ENCODE peak calls at places on chromosome 3, in ten cellular contexts. X is stimulated activated CD8-positive, alpha-beta memory T cell treated with anti-CD3 and anti-CD28 coated beads, Interleukin-2, amount 100 ng/mL, for 48 hours; C is brain microvascular endothelial cell; L is activated CD4-positive, CD25-positive, alpha-beta regulatory T cell treated with anti-CD3 and anti-CD28 coated beads, Interleukin-2, amount 50 U/mL, for 72 hours; M is activated CD8-positive, alpha-beta memory T cell treated with anti-CD3 and anti-CD28 coated beads for 1 hour; S is AG09309; O is NCI-H774; F is foreskin keratinocyte; R is SIG-M5; T is activated T-helper 9 cell treated with anti-CD3 and anti-CD28 coated beads, Interleukin-2, amount 50 U/mL, for 16 hours. E is an unnamed sample.

GRCh38 chr3:153242900-153243299 is 80.9 kb downstream of the RAP2B start:
- DNase-seq in M (no peak), X (no peak), S (no peak), L (no peak), F (no peak), R (peak; percentile 14), O (no peak), C (no peak), T (no peak), E (no peak)

GRCh38 chr3:90092994-90093393 is 985.6 kb downstream of the EPHA3 start:
- DNase-seq in S (no peak), R (no peak), M (no peak), F (peak; percentile 22), O (no peak), X (no peak), C (peak; percentile 34), T (no peak), L (no peak), E (no peak)

GRCh38 chr3:59262076-59262498 is 212.3 kb upstream of the CFAP20DC start:
- DNase-seq in S (no peak), O (no peak), L (no peak), M (no peak), T (no peak), C (no peak), X (no peak), R (no peak), F (no peak), E (no peak)

GRCh38 chr3:16350041-16350952 is 85.3 kb downstream of the OXNAD1 start:
- DNase-seq in C (peak; percentile 61), O (no peak), M (no peak), X (no peak), S (peak; percentile 56), F (peak; percentile 74), R (no peak), T (no peak), L (no peak), E (no peak)

GRCh38 chr3:126081618-126082333 is 2.1 kb downstream of the SLC41A3 start:
- DNase-seq in L (no peak), T (no peak), X (no peak), S (no peak), C (peak; percentile 37), F (peak; percentile 83), O (peak; percentile 44), M (no peak), R (no peak), E (no peak)

GRCh38 chr3:72177075-72178050 is 392.4 kb upstream of the PROK2 start:
- DNase-seq in R (no peak), M (no peak), T (no peak), O (no peak), F (peak; percentile 31), S (no peak), L (no peak), X (peak; percentile 3), C (peak; percentile 33), E (no peak)

GRCh38 chr3:128173241-128173640 is 20.0 kb downstream of the EEFSEC start:
- DNase-seq in F (no peak), X (no peak), L (no peak), T (no peak), O (no peak), R (no peak), M (no peak), C (no peak), S (no peak), E (no peak)

GRCh38 chr3:128278761-128279593 is 125.7 kb downstream of the EEFSEC start:
- DNase-seq in C (peak; percentile 43), M (no peak), L (no peak), T (no peak), R (no peak), F (no peak), X (no peak), O (no peak), S (peak; percentile 60), E (peak; percentile 19)

GRCh38 chr3:8413337-8413926 is 88.2 kb upstream of the LMCD1 start:
- DNase-seq in L (no peak), S (no peak), F (no peak), M (no peak), R (no peak), C (no peak), O (no peak), T (no peak), X (no peak), E (no peak)

GRCh38 chr3:187999821-188000220 is 154.1 kb upstream of the LPP start:
- DNase-seq in O (no peak), X (no peak), S (no peak), F (no peak), C (no peak), M (no peak), L (peak; percentile 43), R (no peak), T (no peak), E (no peak)

GRCh38 chr3:177579419-177579818 is 382.1 kb upstream of the TBL1XR1 start:
- DNase-seq in C (no peak), L (no peak), T (no peak), S (no peak), R (no peak), X (no peak), M (no peak), O (no peak), F (peak; percentile 95), E (no peak)

GRCh38 chr3:11498646-11499045 is 145.1 kb downstream of the VGLL4 start:
- DNase-seq in T (no peak), R (no peak), L (no peak), S (no peak), O (peak; percentile 18), M (no peak), C (peak; percentile 67), X (no peak), F (no peak), E (no peak)

GRCh38 chr3:157572559-157573270 is 69.5 kb upstream of the VEPH1 start:
- DNase-seq in T (no peak), R (no peak), F (peak; percentile 25), O (peak; percentile 12), L (no peak), S (peak; percentile 74), M (no peak), X (no peak), C (peak; percentile 64), E (peak; percentile 49)

GRCh38 chr3:141940204-141940776 is 63.8 kb downstream of the ATP1B3 start:
- DNase-seq in T (no peak), O (no peak), S (peak; percentile 54), F (peak; percentile 100), X (peak; percentile 42), L (no peak), M (no peak), R (no peak), C (peak; percentile 53), E (no peak)

GRCh38 chr3:42490243-42490642 is 12.2 kb upstream of the VIPR1 start:
- DNase-seq in R (peak; percentile 38), X (no peak), L (no peak), C (peak; percentile 44), S (no peak), M (no peak), T (no peak), F (peak; percentile 90), O (peak; percentile 36), E (no peak)

GRCh38 chr3:100005670-100006393 is 108.5 kb downstream of the FILIP1L start:
- DNase-seq in O (no peak), M (no peak), F (no peak), L (no peak), C (no peak), X (no peak), R (no peak), S (no peak), T (no peak), E (no peak)

GRCh38 chr3:12991861-12992281 is 81.4 kb downstream of the IQSEC1 start:
- DNase-seq in T (no peak), O (no peak), L (no peak), R (no peak), S (no peak), M (no peak), X (no peak), C (no peak), F (no peak), E (no peak)

GRCh38 chr3:183698760-183699159 is 1.2 kb downstream of the YEATS2 start:
- DNase-seq in R (no peak), T (no peak), C (no peak), M (no peak), S (no peak), O (no peak), F (no peak), L (no peak), X (no peak), E (no peak)

GRCh38 chr3:18288243-18288642 is 136.9 kb downstream of the SATB1 start:
- DNase-seq in F (no peak), S (no peak), L (no peak), M (no peak), C (no peak), R (no peak), T (no peak), X (no peak), O (peak; percentile 7), E (no peak)

GRCh38 chr3:28114893-28115292 is 126.5 kb upstream of the CMC1 start:
- DNase-seq in C (no peak), F (no peak), O (no peak), M (no peak), L (no peak), S (no peak), T (no peak), X (no peak), R (no peak), E (no peak)

GRCh38 chr3:148631124-148631903 is 66.4 kb upstream of the AGTR1 start:
- DNase-seq in C (no peak), M (no peak), S (no peak), O (no peak), X (no peak), L (no peak), F (no peak), R (no peak), T (no peak), E (no peak)

GRCh38 chr3:108412351-108412750 is 98.0 kb downstream of the MYH15 start:
- DNase-seq in R (no peak), C (no peak), S (no peak), M (no peak), O (no peak), F (peak; percentile 56), T (no peak), L (no peak), X (no peak), E (no peak)

GRCh38 chr3:3023106-3023505 is 87.1 kb downstream of the IL5RA start:
- DNase-seq in X (no peak), M (no peak), R (no peak), L (no peak), F (no peak), T (no peak), S (no peak), O (peak; percentile 63), C (no peak), E (no peak)

GRCh38 chr3:43094851-43095250 is 11.0 kb downstream of the POMGNT2 start:
- DNase-seq in F (no peak), C (no peak), M (no peak), O (no peak), X (no peak), L (no peak), S (no peak), T (no peak), R (no peak), E (no peak)

E was measured in neural crest cell.